ENCODE peak calls at places on chromosomes 2 and 18, in ten cellular contexts. V is H9, S is A549, Z is tibial artery, U is spleen, K is IMR-90, D is lower lobe of right lung, E is stomach, B is prostate gland, X is heart right ventricle. P is an unnamed sample. For H3K9me3, the result is how much of the 10 kb centered on the place peaks cover.

GRCh38 chr18:57881818-57882413 is 78.8 kb upstream of the ATP8B1 start:
- DNase-seq in V (peak), S (peak), Z (peak), U (peak), K (peak), D (peak), E (peak), B (peak), X (peak), P (peak)

GRCh38 chr18:79871481-79872091 is 73.8 kb downstream of the KCNG2 start:
- DNase-seq in V (peak), S (no peak), Z (no peak), U (peak), K (no peak), D (no peak), E (no peak), B (no peak), X (no peak), P (no peak)

GRCh38 chr2:163565192-163565591 is 170.6 kb downstream of the FIGN start:
- DNase-seq in V (no peak), S (no peak), Z (no peak), U (no peak), K (no peak), D (no peak), E (no peak), B (no peak), X (no peak), P (no peak)

GRCh38 chr2:112836695-112837117 is at the start of gene IL1B:
- DNase-seq in V (no peak), S (no peak), Z (no peak), U (no peak), K (peak), D (no peak), E (no peak), B (no peak), X (no peak), P (no peak)

GRCh38 chr2:20737505-20737904 is 70.6 kb downstream of the GDF7 start:
- DNase-seq in V (no peak), S (no peak), Z (no peak), U (no peak), K (no peak), D (no peak), E (no peak), B (no peak), X (no peak), P (no peak)

GRCh38 chr2:99597616-99598015 is 107.8 kb upstream of the REV1 start:
- DNase-seq in V (no peak), S (no peak), Z (no peak), U (no peak), K (peak), D (no peak), E (no peak), B (no peak), X (no peak), P (no peak)

GRCh38 chr2:240792658-240793312 is 27.2 kb downstream of the KIF1A start:
- DNase-seq in V (no peak), S (no peak), Z (no peak), U (peak), K (no peak), D (no peak), E (no peak), B (no peak), X (no peak), P (peak)

GRCh38 chr2:197378494-197378972 is 56.3 kb downstream of the SF3B1 start:
- DNase-seq in V (peak), S (peak), Z (no peak), U (no peak), K (peak), D (no peak), E (peak), B (peak), X (peak), P (peak)

GRCh38 chr2:98329549-98329948 is 16.7 kb upstream of the CNGA3 start:
- DNase-seq in V (no peak), S (no peak), Z (no peak), U (no peak), K (no peak), D (no peak), E (no peak), B (no peak), X (no peak), P (no peak)

GRCh38 chr2:161425966-161426365 is 9.9 kb downstream of the TBR1 start:
- DNase-seq in V (no peak), S (no peak), Z (no peak), U (no peak), K (no peak), D (no peak), E (no peak), B (no peak), X (no peak), P (no peak)

GRCh38 chr2:25639131-25639530 is 34.2 kb downstream of the DTNB start:
- DNase-seq in V (no peak), S (no peak), Z (no peak), U (no peak), K (peak), D (no peak), E (no peak), B (no peak), X (no peak), P (no peak)

GRCh38 chr2:99085400-99085799 is 56.1 kb upstream of the C2orf15 start:
- DNase-seq in V (peak), S (no peak), Z (no peak), U (no peak), K (no peak), D (no peak), E (no peak), B (no peak), X (no peak), P (no peak)

GRCh38 chr2:128261245-128262128 is 57.2 kb downstream of the HS6ST1 start:
- DNase-seq in V (peak), S (no peak), Z (no peak), U (no peak), K (no peak), D (no peak), E (no peak), B (no peak), X (no peak), P (no peak)

GRCh38 chr2:207163815-207164747 is 1.7 kb downstream of the KLF7 start:
- DNase-seq in V (no peak), S (peak), Z (peak), U (peak), K (peak), D (peak), E (peak), B (peak), X (peak), P (no peak)

GRCh38 chr2:175282300-175282699 is 100.8 kb upstream of the ATP5MC3 start:
- DNase-seq in V (no peak), S (peak), Z (no peak), U (no peak), K (peak), D (no peak), E (no peak), B (no peak), X (no peak), P (no peak)

GRCh38 chr2:201059961-201060525 is 11.4 kb downstream of the HYCC2 start:
- DNase-seq in V (no peak), S (no peak), Z (no peak), U (no peak), K (no peak), D (no peak), E (no peak), B (no peak), X (no peak), P (no peak)

GRCh38 chr2:10220516-10221391 is 82.0 kb upstream of the HPCAL1 start:
- DNase-seq in V (no peak), S (no peak), Z (no peak), U (peak), K (peak), D (peak), E (no peak), B (no peak), X (no peak), P (no peak)

GRCh38 chr18:23798249-23798648 is 109.0 kb downstream of the LAMA3 start:
- DNase-seq in V (no peak), S (no peak), Z (no peak), U (no peak), K (no peak), D (no peak), E (no peak), B (no peak), X (no peak), P (no peak)

GRCh38 chr2:69642709-69643601 is 584 bp downstream of the AAK1 start:
- DNase-seq in V (peak), S (peak), Z (peak), U (peak), K (peak), D (peak), E (no peak), B (peak), X (peak), P (peak)

GRCh38 chr2:28662468-28663095 is 89.0 kb upstream of the PPP1CB start:
- DNase-seq in V (no peak), S (no peak), Z (peak), U (no peak), K (peak), D (no peak), E (peak), B (no peak), X (no peak), P (no peak)

GRCh38 chr18:9249254-9249653 is 85.3 kb upstream of the TWSG1 start:
- DNase-seq in V (no peak), S (no peak), Z (no peak), U (no peak), K (peak), D (no peak), E (no peak), B (no peak), X (no peak), P (no peak)

GRCh38 chr18:60082282-60082681 is 182.5 kb downstream of the PMAIP1 start:
- DNase-seq in V (no peak), S (no peak), Z (no peak), U (no peak), K (no peak), D (no peak), E (no peak), B (no peak), X (no peak), P (no peak)

GRCh38 chr2:118772487-118773200 is 74.8 kb downstream of the EN1 start:
- DNase-seq in V (no peak), S (no peak), Z (no peak), U (no peak), K (no peak), D (no peak), E (no peak), B (no peak), X (no peak), P (no peak)

GRCh38 chr2:140808211-140808610 is 1322.6 kb downstream of the LRP1B start:
- DNase-seq in V (no peak), S (no peak), Z (no peak), U (no peak), K (no peak), D (no peak), E (no peak), B (no peak), X (no peak), P (no peak)

GRCh38 chr2:26880161-26880560 is 32.2 kb downstream of the DPYSL5 start:
- DNase-seq in V (no peak), S (no peak), Z (no peak), U (no peak), K (no peak), D (no peak), E (no peak), B (no peak), X (no peak), P (no peak)

GRCh38 chr2:38271697-38272096 is 105.4 kb downstream of the ATL2 start:
- DNase-seq in V (no peak), S (no peak), Z (no peak), U (no peak), K (no peak), D (no peak), E (no peak), B (no peak), X (no peak), P (no peak)

GRCh38 chr2:83991992-83992391 is 467.1 kb downstream of the SUCLG1 start:
- DNase-seq in V (no peak), S (no peak), Z (no peak), U (no peak), K (no peak), D (no peak), E (no peak), B (no peak), X (no peak), P (no peak)

DNA sequence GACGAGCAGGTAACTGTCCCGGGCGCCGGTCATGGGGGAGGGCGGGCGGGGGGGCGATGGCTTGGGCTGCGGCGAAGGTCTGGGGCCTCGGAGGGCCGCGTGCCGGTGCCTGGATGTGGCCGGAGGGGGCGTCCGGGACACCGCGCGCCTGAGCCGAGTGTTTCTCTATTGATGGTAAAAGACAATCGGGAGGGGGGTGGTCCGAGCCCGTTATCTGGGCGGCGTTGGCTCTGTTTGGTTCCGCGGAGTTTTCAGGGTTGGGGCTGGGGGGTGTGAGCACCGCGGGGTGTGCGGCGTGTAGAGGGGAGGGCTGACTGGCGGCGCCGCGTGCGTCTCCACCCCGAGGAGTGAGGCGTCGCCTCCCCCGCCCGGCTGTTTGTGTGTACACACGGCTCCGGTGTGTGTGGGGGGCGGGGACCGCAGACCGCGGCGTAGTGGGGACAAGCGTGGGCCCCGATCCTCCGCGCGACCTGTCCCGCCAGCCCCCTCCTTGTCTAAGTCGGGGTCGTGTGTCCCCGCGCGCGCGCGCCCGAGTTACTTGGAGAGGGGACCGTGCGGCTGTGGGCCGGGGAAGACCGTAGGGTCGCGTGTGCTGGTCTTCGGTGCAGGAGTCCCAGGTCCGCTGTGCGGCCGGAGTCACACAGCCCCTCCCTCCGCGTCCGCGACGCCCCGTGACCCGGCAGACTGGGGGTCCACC is 1.6 kb downstream of the CTIF start:
- DNase-seq in V (peak), S (peak), Z (peak), U (peak), K (peak), D (peak), E (peak), B (peak), X (peak), P (peak)
- TF ChIP-seq CTCF in V (peak), S (no peak), Z (no peak), U (peak), K (peak), D (no peak), E (no peak), B (no peak), X (no peak), P (no peak)

DNA sequence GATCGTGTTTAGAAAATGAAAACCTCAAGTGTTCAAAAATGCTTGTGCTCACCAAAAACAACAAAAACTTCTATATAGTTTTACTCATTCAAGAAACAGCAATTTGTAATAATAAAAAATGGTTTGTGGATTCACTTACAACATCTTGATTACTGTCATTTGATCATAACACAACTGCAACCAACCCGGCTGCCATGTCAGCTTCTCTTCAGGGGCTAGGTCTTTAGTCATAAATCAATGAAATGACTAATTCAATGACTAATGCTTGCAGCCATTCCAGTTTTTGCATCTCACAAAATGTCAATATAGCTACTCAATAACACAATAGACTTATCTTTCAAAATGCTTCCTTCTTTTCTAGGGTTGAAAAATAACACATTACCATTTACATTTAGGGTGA is 128.0 kb downstream of the OLA1 start:
- DNase-seq in V (no peak), S (peak), Z (no peak), U (no peak), K (peak), D (no peak), E (no peak), B (no peak), X (no peak), P (no peak)
- H3K27ac ChIP-seq in V (no peak), S (no peak), Z (no peak), U (no peak), K (no peak), D (no peak), E (no peak), B (no peak), X (no peak), P (no peak)

DNA sequence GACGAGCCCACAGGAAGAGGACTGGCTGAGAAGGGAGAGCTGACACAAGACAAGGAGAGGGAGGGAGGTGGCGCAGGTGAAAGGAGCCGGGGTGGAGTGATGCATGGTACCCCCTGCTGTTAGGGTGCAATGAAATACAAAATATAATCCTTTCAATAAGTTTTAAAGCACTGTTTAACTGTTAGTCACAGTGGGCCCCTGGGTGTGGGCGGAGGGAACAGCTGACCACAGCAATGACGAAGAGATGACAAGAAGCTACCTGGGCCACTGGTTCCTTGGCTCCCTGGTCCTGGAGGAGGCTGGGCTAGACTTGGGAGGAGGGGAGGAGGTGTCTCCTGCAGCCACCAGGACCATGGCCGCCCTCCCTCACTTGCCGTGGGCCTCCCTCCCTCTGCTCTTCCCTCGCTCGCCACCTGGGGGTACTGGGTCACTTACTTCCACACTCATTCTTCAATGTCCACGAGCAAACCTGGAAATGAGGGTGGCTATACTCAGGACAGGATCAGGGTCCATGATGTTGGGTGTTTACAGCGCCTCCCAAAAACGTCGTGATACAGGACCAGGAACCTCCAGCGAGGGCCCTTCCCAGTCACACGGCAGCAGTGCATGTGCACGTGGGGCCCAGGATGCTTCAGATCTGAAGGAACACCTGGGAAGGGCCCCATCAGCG is 196.1 kb downstream of the ANKRD30B start:
- DNase-seq in V (no peak), S (no peak), Z (no peak), U (no peak), K (no peak), D (no peak), E (no peak), B (no peak), X (no peak), P (no peak)
- H3K9me3 ChIP-seq in V (half or more), S (under half), Z (under half), U (under half), K (under half), D (under half), E (under half), B (under half), X (under half), P (under half)

GRCh38 chr18:477565-477964 is 22.9 kb downstream of the COLEC12 start:
- DNase-seq in V (peak), S (peak), Z (no peak), U (no peak), K (no peak), D (no peak), E (peak), B (no peak), X (no peak), P (no peak)
- TF ChIP-seq CTCF in V (peak), S (no peak), Z (no peak), U (peak), K (no peak), D (peak), E (peak), B (no peak), X (no peak), P (no peak)

GRCh38 chr2:42139141-42139540 is 30.0 kb upstream of the EML4 start:
- DNase-seq in V (no peak), S (no peak), Z (no peak), U (no peak), K (no peak), D (no peak), E (no peak), B (no peak), X (no peak), P (no peak)
- H3K27ac ChIP-seq in V (no peak), S (peak), Z (no peak), U (no peak), K (peak), D (no peak), E (no peak), B (no peak), X (no peak), P (no peak)

P was measured in CD4-positive, alpha-beta T cell.